ENCODE peak calls at places on chromosomes 3 and 15, in seven cellular contexts. U is fibroblast of the aortic adventitia; K is AML-193; D is stimulated activated CD4-positive, alpha-beta T cell treated with anti-CD3 and anti-CD28 coated beads, Interleukin-12 subunit alpha, Interleukin-12 subunit beta, amount 100 ng/mL, for 48 hours; O is HEK293T; A is breast epithelium; H is germinal center. X is an unnamed sample.
A peak's percentile ranks its signal among the peaks of the same experiment; 100 is the strongest.

GRCh38 chr3:143443851-143444331 is 324.3 kb downstream of the CHST2 start:
- DNase-seq in O (no peak), D (peak; percentile 22), K (peak; percentile 98), H (no peak), U (peak; percentile 97), A (peak; percentile 68), X (peak; percentile 47)

GRCh38 chr3:57757642-57758297 is 1.7 kb downstream of the SLMAP start:
- DNase-seq in D (no peak), K (peak; percentile 34), O (peak; percentile 15), A (no peak), H (no peak), U (peak; percentile 48), X (no peak)

GRCh38 chr3:43769471-43770425 is 79.0 kb downstream of the ABHD5 start:
- DNase-seq in U (peak; percentile 95), O (peak; percentile 95), A (peak; percentile 94), D (peak; percentile 76), H (peak; percentile 74), K (peak; percentile 67), X (peak; percentile 56)

GRCh38 chr3:18338827-18339226 is 86.3 kb downstream of the SATB1 start:
- DNase-seq in O (no peak), H (no peak), D (no peak), A (no peak), U (no peak), K (no peak), X (no peak)

GRCh38 chr3:171967137-171967783 is 72.1 kb upstream of the FNDC3B start:
- DNase-seq in K (peak; percentile 96), O (no peak), D (no peak), U (peak; percentile 96), H (no peak), A (no peak), X (peak; percentile 19)

GRCh38 chr15:95857758-95858157 is 472.7 kb upstream of the NR2F2 start:
- DNase-seq in U (no peak), A (no peak), H (no peak), K (no peak), O (no peak), D (no peak), X (no peak)

GRCh38 chr15:101070502-101071273 is 151.5 kb downstream of the LRRK1 start:
- DNase-seq in K (peak; percentile 28), D (no peak), A (no peak), O (no peak), H (no peak), U (peak; percentile 87), X (no peak)

GRCh38 chr3:196093271-196094111 is 11.6 kb upstream of the TFRC start:
- DNase-seq in K (peak; percentile 40), D (no peak), H (no peak), A (no peak), O (no peak), U (peak; percentile 33), X (no peak)

GRCh38 chr15:47184405-47185221 is 532.7 kb upstream of the SEMA6D start:
- DNase-seq in A (no peak), U (no peak), K (no peak), O (peak; percentile 18), D (no peak), H (no peak), X (no peak)

GRCh38 chr3:103786296-103786695 is 1351.5 kb downstream of the ZPLD1 start:
- DNase-seq in D (no peak), O (peak; percentile 12), K (no peak), H (no peak), U (no peak), A (no peak), X (no peak)

GRCh38 chr3:179969525-179969924 is 67.2 kb downstream of the PEX5L start:
- DNase-seq in A (no peak), K (peak; percentile 89), O (no peak), D (no peak), U (peak; percentile 65), H (no peak), X (no peak)

GRCh38 chr15:73368301-73369072 is at the start of gene HCN4:
- DNase-seq in O (peak; percentile 62), D (no peak), U (no peak), A (no peak), H (no peak), K (no peak), X (no peak)

GRCh38 chr15:59501531-59502113 is 63.6 kb downstream of the FAM81A start:
- DNase-seq in U (peak; percentile 56), H (peak; percentile 42), A (no peak), K (peak; percentile 42), O (peak; percentile 56), D (peak; percentile 12), X (no peak)

GRCh38 chr3:72739521-72740466 is 108.5 kb downstream of the SHQ1 start:
- DNase-seq in O (no peak), D (no peak), A (no peak), K (no peak), U (no peak), H (no peak), X (no peak)

GRCh38 chr15:78322243-78322642 is 17.9 kb upstream of the CRABP1 start:
- DNase-seq in K (no peak), D (no peak), A (no peak), U (no peak), O (no peak), H (no peak), X (no peak)

GRCh38 chr3:44914936-44915335 is 40.5 kb downstream of the TGM4 start:
- DNase-seq in U (no peak), O (peak; percentile 48), D (no peak), K (peak; percentile 50), A (no peak), H (no peak), X (peak; percentile 7)

GRCh38 chr3:112638327-112639020 is 2.5 kb downstream of the CCDC80 start:
- DNase-seq in O (no peak), H (no peak), D (no peak), K (no peak), A (no peak), U (peak; percentile 69), X (no peak)

GRCh38 chr15:74453925-74454763 is 6.8 kb downstream of the UBL7 start:
- DNase-seq in O (no peak), U (peak; percentile 9), H (no peak), D (no peak), A (no peak), K (no peak), X (no peak)

GRCh38 chr15:100114526-100114925 is 227.2 kb downstream of the ADAMTS17 start:
- DNase-seq in A (no peak), U (peak; percentile 84), O (no peak), H (no peak), K (no peak), D (no peak), X (no peak)

GRCh38 chr3:129417354-129417753 is 11.1 kb downstream of the EFCAB12 start:
- DNase-seq in K (peak; percentile 46), H (no peak), U (peak; percentile 84), A (no peak), O (no peak), D (no peak), X (no peak)

GRCh38 chr15:38518084-38518483 is 46.5 kb downstream of the RASGRP1 start:
- DNase-seq in O (no peak), U (no peak), D (no peak), H (no peak), A (no peak), K (no peak), X (no peak)

GRCh38 chr3:170038434-170039110 is 777 bp downstream of the GPR160 start:
- DNase-seq in A (no peak), U (no peak), H (peak; percentile 69), K (peak; percentile 65), D (no peak), O (peak; percentile 22), X (no peak)

GRCh38 chr3:53100818-53101466 is 29.3 kb downstream of the RFT1 start:
- DNase-seq in A (no peak), U (no peak), K (no peak), O (no peak), H (no peak), D (no peak), X (no peak)

GRCh38 chr3:45347329-45348000 is 40.9 kb upstream of the LARS2 start:
- DNase-seq in U (no peak), H (no peak), K (no peak), D (no peak), O (no peak), A (no peak), X (no peak)

GRCh38 chr15:60970246-60971170 is 258.6 kb downstream of the RORA start:
- DNase-seq in K (no peak), A (peak; percentile 70), U (no peak), O (no peak), D (no peak), H (no peak), X (no peak)

GRCh38 chr15:63045438-63046278 is 3.1 kb downstream of the TPM1 start:
- DNase-seq in U (peak; percentile 51), D (no peak), H (no peak), A (no peak), O (no peak), K (no peak), X (no peak)

GRCh38 chr3:187935623-187936156 is 190.4 kb upstream of the BCL6 start:
- DNase-seq in O (no peak), A (no peak), K (no peak), D (peak; percentile 32), H (no peak), U (no peak), X (no peak)

GRCh38 chr3:117165611-117166051 is 456.1 kb downstream of the TUSC7 start:
- DNase-seq in K (no peak), D (no peak), A (no peak), H (no peak), O (no peak), U (no peak), X (no peak)

GRCh38 chr3:177102526-177102925 is 94.8 kb downstream of the TBL1XR1 start:
- DNase-seq in A (no peak), H (no peak), U (peak; percentile 73), K (no peak), D (no peak), O (no peak), X (no peak)

GRCh38 chr3:15064299-15064834 is 748 bp downstream of the MRPS25 start:
- DNase-seq in K (peak; percentile 51), U (peak; percentile 32), A (no peak), H (peak; percentile 20), O (no peak), D (no peak), X (no peak)

GRCh38 chr3:172522871-172523818 is at the start of gene TNFSF10:
- DNase-seq in O (no peak), D (peak; percentile 50), A (peak; percentile 80), U (peak; percentile 27), H (peak; percentile 71), K (peak; percentile 97), X (peak; percentile 70)

GRCh38 chr15:85625856-85626255 is 168.9 kb downstream of the KLHL25 start:
- DNase-seq in K (peak; percentile 52), O (no peak), U (peak; percentile 81), H (no peak), A (no peak), D (no peak), X (no peak)

X was measured in GDM1.